ENCODE peak calls at places on chromosome 17, in six cellular contexts. Y is DND-41; E is T-helper 2 cell; L is dorsolateral prefrontal cortex; G is CD4-positive, CD25-positive, alpha-beta regulatory T cell; M is GM12878. I is an unnamed sample.

GRCh38 chr17:81966343-81967243 is 5.6 kb upstream of the NOTUM start:
- DNase-seq in M (no peak), L (no peak), E (no peak), Y (no peak), G (no peak), I (peak)

GRCh38 chr17:80106176-80106575 is 4.8 kb downstream of the GAA start:
- DNase-seq in M (no peak), G (no peak), E (no peak), L (peak), Y (no peak), I (peak)

GRCh38 chr17:49590874-49591273 is 15.2 kb downstream of the NXPH3 start:
- DNase-seq in M (no peak), L (no peak), Y (no peak), E (no peak), G (no peak), I (no peak)

GRCh38 chr17:76576189-76576588 is 9.5 kb downstream of the ST6GALNAC2 start:
- DNase-seq in E (no peak), Y (no peak), G (no peak), M (no peak), L (no peak), I (no peak)

GRCh38 chr17:61199431-61200348 is 200.0 kb upstream of the TBX2 start:
- DNase-seq in L (no peak), M (no peak), Y (no peak), G (no peak), E (no peak), I (no peak)

GRCh38 chr17:33927732-33928133 is 327.4 kb upstream of the CCL2 start:
- DNase-seq in G (peak), L (no peak), E (no peak), M (no peak), Y (no peak), I (peak)

GRCh38 chr17:8785547-8786412 is 13.4 kb downstream of the MFSD6L start:
- DNase-seq in M (no peak), Y (peak), E (peak), L (peak), G (peak), I (peak)

GRCh38 chr17:6361733-6362132 is 73.2 kb downstream of the AIPL1 start:
- DNase-seq in L (no peak), Y (peak), E (peak), M (no peak), G (peak), I (no peak)

GRCh38 chr17:47695664-47696376 is 1.9 kb downstream of the TBKBP1 start:
- DNase-seq in L (no peak), E (no peak), Y (no peak), G (no peak), M (no peak), I (no peak)

GRCh38 chr17:49859991-49860953 is 12.4 kb upstream of the TAC4 start:
- DNase-seq in M (no peak), L (no peak), Y (no peak), E (no peak), G (no peak), I (peak)

GRCh38 chr17:83080641-83081560 is 1.5 kb downstream of the METRNL start:
- DNase-seq in Y (no peak), E (peak), L (no peak), G (no peak), M (no peak), I (no peak)

GRCh38 chr17:50129303-50129945 is 536 bp downstream of the SAMD14 start:
- DNase-seq in G (peak), L (no peak), E (peak), M (no peak), Y (no peak), I (peak)

GRCh38 chr17:5832886-5833285 is 237.3 kb upstream of the WSCD1 start:
- DNase-seq in M (no peak), G (no peak), E (peak), Y (no peak), L (no peak), I (peak)

GRCh38 chr17:82440991-82441627 is 9.4 kb downstream of the CYBC1 start:
- DNase-seq in E (no peak), L (no peak), G (no peak), M (no peak), Y (peak), I (peak)

GRCh38 chr17:81514735-81515529 is 2.3 kb upstream of the ACTG1 start:
- DNase-seq in G (peak), Y (peak), E (peak), M (no peak), L (no peak), I (peak)

GRCh38 chr17:68248199-68248825 is 469 bp downstream of the AMZ2 start:
- DNase-seq in G (no peak), E (no peak), M (no peak), L (no peak), Y (no peak), I (peak)

GRCh38 chr17:15263206-15263579 is 1.9 kb downstream of the PMP22 start:
- DNase-seq in E (no peak), L (peak), M (no peak), G (no peak), Y (no peak), I (no peak)

GRCh38 chr17:57955183-57955952 is at the start of gene CUEDC1:
- DNase-seq in Y (peak), M (no peak), E (peak), L (peak), G (peak), I (peak)

GRCh38 chr17:77354721-77355455 is 214.1 kb downstream of the SEC14L1 start:
- DNase-seq in G (no peak), E (no peak), L (peak), M (no peak), Y (no peak), I (no peak)

GRCh38 chr17:69047368-69048263 is 13.1 kb downstream of the ABCA9 start:
- DNase-seq in M (no peak), E (no peak), G (no peak), L (no peak), Y (no peak), I (no peak)

GRCh38 chr17:81403040-81403467 is 7.8 kb downstream of the BAHCC1 start:
- DNase-seq in M (no peak), G (no peak), L (no peak), Y (no peak), E (no peak), I (no peak)